ENCODE peak calls at places on chromosome 20, in six cellular contexts. One of them, this sample, is unnamed.

GRCh38 chr20:19758888-19759331 is 852 bp downstream of the RIN2 start:
- DNase-seq in amniotic epithelial cell: peak; percentile 16
- DNase-seq in activated gamma-delta T cell: no peak
- DNase-seq in effector memory CD8-positive, alpha-beta T cell: no peak
- DNase-seq in ovary: peak; percentile 67
- DNase-seq in stimulated activated CD4-positive, alpha-beta T cell treated with anti-CD3 and anti-CD28 coated beads, Interleukin-12 subunit alpha, Interleukin-12 subunit beta, amount 100 ng/mL, for 48 hours: no peak
- DNase-seq in this sample: no peak

GRCh38 chr20:11995750-11996567 is 78.3 kb downstream of the BTBD3 start:
- DNase-seq in effector memory CD8-positive, alpha-beta T cell: no peak
- DNase-seq in activated gamma-delta T cell: no peak
- DNase-seq in amniotic epithelial cell: no peak
- DNase-seq in stimulated activated CD4-positive, alpha-beta T cell treated with anti-CD3 and anti-CD28 coated beads, Interleukin-12 subunit alpha, Interleukin-12 subunit beta, amount 100 ng/mL, for 48 hours: no peak
- DNase-seq in ovary: no peak
- DNase-seq in this sample: peak; percentile 18

GRCh38 chr20:63573739-63574131 is 304 bp downstream of the HELZ2 start:
- DNase-seq in effector memory CD8-positive, alpha-beta T cell: no peak
- DNase-seq in amniotic epithelial cell: no peak
- DNase-seq in activated gamma-delta T cell: no peak
- DNase-seq in ovary: no peak
- DNase-seq in stimulated activated CD4-positive, alpha-beta T cell treated with anti-CD3 and anti-CD28 coated beads, Interleukin-12 subunit alpha, Interleukin-12 subunit beta, amount 100 ng/mL, for 48 hours: no peak
- DNase-seq in this sample: no peak

GRCh38 chr20:35307666-35308653 is 15.7 kb upstream of the FAM83C start:
- DNase-seq in activated gamma-delta T cell: no peak
- DNase-seq in ovary: peak; percentile 35
- DNase-seq in amniotic epithelial cell: peak; percentile 46
- DNase-seq in stimulated activated CD4-positive, alpha-beta T cell treated with anti-CD3 and anti-CD28 coated beads, Interleukin-12 subunit alpha, Interleukin-12 subunit beta, amount 100 ng/mL, for 48 hours: no peak
- DNase-seq in effector memory CD8-positive, alpha-beta T cell: no peak
- DNase-seq in this sample: no peak

GRCh38 chr20:40029589-40029988 is 659.4 kb downstream of the MAFB start:
- DNase-seq in effector memory CD8-positive, alpha-beta T cell: no peak
- DNase-seq in ovary: no peak
- DNase-seq in activated gamma-delta T cell: no peak
- DNase-seq in stimulated activated CD4-positive, alpha-beta T cell treated with anti-CD3 and anti-CD28 coated beads, Interleukin-12 subunit alpha, Interleukin-12 subunit beta, amount 100 ng/mL, for 48 hours: no peak
- DNase-seq in amniotic epithelial cell: no peak
- DNase-seq in this sample: no peak

GRCh38 chr20:55386686-55387085 is 618.6 kb downstream of the CBLN4 start:
- DNase-seq in ovary: no peak
- DNase-seq in stimulated activated CD4-positive, alpha-beta T cell treated with anti-CD3 and anti-CD28 coated beads, Interleukin-12 subunit alpha, Interleukin-12 subunit beta, amount 100 ng/mL, for 48 hours: no peak
- DNase-seq in amniotic epithelial cell: no peak
- DNase-seq in activated gamma-delta T cell: no peak
- DNase-seq in effector memory CD8-positive, alpha-beta T cell: no peak
- DNase-seq in this sample: no peak

GRCh38 chr20:38842558-38842981 is 37.1 kb downstream of the PPP1R16B start:
- DNase-seq in stimulated activated CD4-positive, alpha-beta T cell treated with anti-CD3 and anti-CD28 coated beads, Interleukin-12 subunit alpha, Interleukin-12 subunit beta, amount 100 ng/mL, for 48 hours: peak; percentile 70
- DNase-seq in activated gamma-delta T cell: no peak
- DNase-seq in amniotic epithelial cell: no peak
- DNase-seq in ovary: no peak
- DNase-seq in effector memory CD8-positive, alpha-beta T cell: no peak
- DNase-seq in this sample: no peak

GRCh38 chr20:25017257-25017803 is 24.8 kb upstream of the APMAP start:
- DNase-seq in ovary: peak; percentile 7
- DNase-seq in activated gamma-delta T cell: no peak
- DNase-seq in stimulated activated CD4-positive, alpha-beta T cell treated with anti-CD3 and anti-CD28 coated beads, Interleukin-12 subunit alpha, Interleukin-12 subunit beta, amount 100 ng/mL, for 48 hours: no peak
- DNase-seq in effector memory CD8-positive, alpha-beta T cell: no peak
- DNase-seq in amniotic epithelial cell: no peak
- DNase-seq in this sample: no peak

GRCh38 chr20:21519136-21519584 is 5.3 kb upstream of the NKX2-2 start:
- DNase-seq in ovary: no peak
- DNase-seq in effector memory CD8-positive, alpha-beta T cell: no peak
- DNase-seq in stimulated activated CD4-positive, alpha-beta T cell treated with anti-CD3 and anti-CD28 coated beads, Interleukin-12 subunit alpha, Interleukin-12 subunit beta, amount 100 ng/mL, for 48 hours: no peak
- DNase-seq in amniotic epithelial cell: no peak
- DNase-seq in activated gamma-delta T cell: no peak
- DNase-seq in this sample: peak; percentile 55

GRCh38 chr20:29319725-29320124 is 1937.7 kb upstream of the DEFB115 start:
- DNase-seq in activated gamma-delta T cell: no peak
- DNase-seq in effector memory CD8-positive, alpha-beta T cell: no peak
- DNase-seq in amniotic epithelial cell: no peak
- DNase-seq in ovary: no peak
- DNase-seq in stimulated activated CD4-positive, alpha-beta T cell treated with anti-CD3 and anti-CD28 coated beads, Interleukin-12 subunit alpha, Interleukin-12 subunit beta, amount 100 ng/mL, for 48 hours: no peak
- DNase-seq in this sample: no peak

GRCh38 chr20:35463455-35464300 is 8.3 kb downstream of the CEP250 start:
- DNase-seq in stimulated activated CD4-positive, alpha-beta T cell treated with anti-CD3 and anti-CD28 coated beads, Interleukin-12 subunit alpha, Interleukin-12 subunit beta, amount 100 ng/mL, for 48 hours: peak; percentile 21
- DNase-seq in effector memory CD8-positive, alpha-beta T cell: peak; percentile 58
- DNase-seq in activated gamma-delta T cell: no peak
- DNase-seq in amniotic epithelial cell: peak; percentile 71
- DNase-seq in ovary: peak; percentile 48
- DNase-seq in this sample: no peak

GRCh38 chr20:57329608-57330221 is at the start of gene SPO11:
- DNase-seq in activated gamma-delta T cell: no peak
- DNase-seq in stimulated activated CD4-positive, alpha-beta T cell treated with anti-CD3 and anti-CD28 coated beads, Interleukin-12 subunit alpha, Interleukin-12 subunit beta, amount 100 ng/mL, for 48 hours: no peak
- DNase-seq in effector memory CD8-positive, alpha-beta T cell: no peak
- DNase-seq in ovary: no peak
- DNase-seq in amniotic epithelial cell: no peak
- DNase-seq in this sample: no peak

This sample was measured in vagina.